ENCODE peak calls at places on chromosomes 13 and 19, in six cellular contexts. C, T, Q, L, Z and J are unnamed samples.

GRCh38 chr13:64274481-64275217 is 2859.0 kb upstream of the PCDH20 start:
- DNase-seq in Q (no peak), T (no peak), C (peak; percentile 60), Z (no peak), L (no peak), J (no peak)

GRCh38 chr19:53961523-53962345 is 1.0 kb upstream of the CACNG8 start:
- DNase-seq in L (no peak), Q (no peak), T (no peak), C (no peak), Z (no peak), J (no peak)

GRCh38 chr19:50580970-50581636 is 12.9 kb upstream of the LRRC4B start:
- DNase-seq in Q (no peak), Z (no peak), T (no peak), L (no peak), C (no peak), J (no peak)

GRCh38 chr19:42131149-42132029 is 857 bp downstream of the POU2F2 start:
- DNase-seq in Q (no peak), C (no peak), T (no peak), L (no peak), Z (no peak), J (no peak)

GRCh38 chr19:46828484-46828883 is 22.2 kb downstream of the AP2S1 start:
- DNase-seq in Q (no peak), Z (no peak), L (no peak), C (no peak), T (no peak), J (no peak)

GRCh38 chr13:33272531-33273124 is 12.9 kb downstream of the STARD13 start:
- DNase-seq in C (no peak), Z (peak; percentile 52), T (no peak), Q (no peak), L (no peak), J (no peak)

GRCh38 chr19:47713046-47714021 is at the start of gene EHD2:
- DNase-seq in T (no peak), Z (no peak), Q (peak; percentile 89), L (no peak), C (peak; percentile 89), J (no peak)

GRCh38 chr13:105342421-105342820 is 1193.0 kb downstream of the EFNB2 start:
- DNase-seq in L (no peak), C (no peak), T (no peak), Z (no peak), Q (no peak), J (no peak)

GRCh38 chr13:32262165-32262564 is 53.0 kb downstream of the ZAR1L start:
- DNase-seq in C (no peak), Z (no peak), L (no peak), T (no peak), Q (no peak), J (no peak)

GRCh38 chr13:28805193-28805819 is 14.8 kb upstream of the MTUS2 start:
- DNase-seq in Q (peak; percentile 96), Z (no peak), C (peak; percentile 48), L (no peak), T (no peak), J (no peak)

GRCh38 chr13:114282143-114282685 is 813 bp downstream of the UPF3A start:
- DNase-seq in Z (peak; percentile 30), C (peak; percentile 56), Q (peak; percentile 61), L (peak; percentile 23), T (no peak), J (peak; percentile 25)

GRCh38 chr19:2077833-2078619 is 18.1 kb downstream of the MOB3A start:
- DNase-seq in L (no peak), Q (no peak), C (no peak), T (no peak), Z (no peak), J (no peak)

GRCh38 chr13:43959291-43959690 is 79.6 kb downstream of the LACC1 start:
- DNase-seq in L (no peak), C (no peak), Q (no peak), Z (no peak), T (no peak), J (no peak)

GRCh38 chr19:30651066-30651465 is 278.9 kb downstream of the ZNF536 start:
- DNase-seq in Q (no peak), C (no peak), T (no peak), Z (no peak), L (no peak), J (no peak)

GRCh38 chr19:29505034-29505824 is 20.6 kb upstream of the VSTM2B start:
- DNase-seq in C (no peak), Z (no peak), Q (no peak), L (no peak), T (no peak), J (no peak)

GRCh38 chr13:50519866-50520265 is 323.6 kb downstream of the DLEU7 start:
- DNase-seq in L (no peak), Z (no peak), C (no peak), Q (no peak), T (no peak), J (no peak)

GRCh38 chr13:111302045-111302722 is 18.3 kb upstream of the TEX29 start:
- DNase-seq in C (no peak), L (no peak), Z (no peak), T (no peak), Q (no peak), J (no peak)

GRCh38 chr13:23644527-23644926 is 74.3 kb downstream of the TNFRSF19 start:
- DNase-seq in Q (no peak), L (no peak), T (no peak), C (no peak), Z (no peak), J (no peak)

GRCh38 chr19:53365899-53366493 is 491 bp downstream of the ZNF525 start:
- DNase-seq in C (peak; percentile 15), Z (peak; percentile 24), Q (no peak), L (no peak), T (no peak), J (no peak)

GRCh38 chr19:52410276-52410675 is 12.6 kb downstream of the ZNF528 start:
- DNase-seq in C (no peak), Q (no peak), Z (no peak), T (no peak), L (no peak), J (no peak)

DNA sequence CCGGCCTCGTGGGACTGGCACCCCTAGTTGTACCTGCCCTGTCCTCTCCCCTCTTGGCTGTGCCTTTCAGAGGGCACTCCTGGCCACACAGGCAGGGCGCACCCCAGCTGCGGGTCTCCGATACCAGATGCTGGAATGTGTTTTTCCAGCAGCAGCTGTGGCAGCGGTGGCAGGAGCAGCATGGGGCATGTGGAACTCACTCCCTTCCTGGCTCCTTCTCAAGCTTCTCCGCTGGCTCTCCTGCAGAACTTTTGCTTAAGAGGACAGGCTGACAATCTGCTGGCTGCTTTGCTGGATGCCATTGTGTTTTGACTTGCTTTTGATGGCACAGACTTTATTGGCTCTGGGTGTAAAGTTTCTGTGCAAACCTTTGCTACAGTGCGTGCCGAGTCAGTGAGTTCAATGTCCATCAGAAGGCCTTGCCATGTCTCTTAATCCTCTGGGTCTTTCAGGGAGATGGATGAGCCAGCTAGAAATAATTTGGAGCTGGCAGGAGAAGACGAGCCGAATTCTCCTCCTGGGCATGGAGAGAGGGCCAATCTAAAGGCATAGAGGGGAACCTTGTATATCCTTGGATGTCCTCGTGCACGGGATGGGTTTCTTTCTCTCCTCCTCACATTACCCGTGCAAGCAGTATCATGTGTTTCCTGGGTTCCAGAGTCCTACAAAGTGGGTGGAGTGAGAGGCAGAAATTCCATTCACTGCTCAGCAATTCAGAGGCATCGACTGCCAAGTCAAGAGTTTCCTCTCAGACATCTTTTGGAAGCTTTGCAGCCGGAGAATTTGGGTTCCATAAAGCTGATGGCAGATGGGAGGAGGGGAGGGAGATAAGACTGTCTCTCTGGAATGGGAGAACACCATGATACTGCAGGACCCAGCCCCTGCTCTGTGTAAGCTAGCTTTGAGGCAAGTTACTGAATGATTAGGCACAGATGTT is 231.2 kb downstream of the FGF9 start:
- DNase-seq in Z (peak; percentile 12), T (no peak), L (no peak), Q (no peak), C (no peak), J (no peak)
- TF ChIP-seq ZNF274 in Z (no peak), T (no peak), L (no peak), Q (no peak), C (no peak), J (no peak)

DNA sequence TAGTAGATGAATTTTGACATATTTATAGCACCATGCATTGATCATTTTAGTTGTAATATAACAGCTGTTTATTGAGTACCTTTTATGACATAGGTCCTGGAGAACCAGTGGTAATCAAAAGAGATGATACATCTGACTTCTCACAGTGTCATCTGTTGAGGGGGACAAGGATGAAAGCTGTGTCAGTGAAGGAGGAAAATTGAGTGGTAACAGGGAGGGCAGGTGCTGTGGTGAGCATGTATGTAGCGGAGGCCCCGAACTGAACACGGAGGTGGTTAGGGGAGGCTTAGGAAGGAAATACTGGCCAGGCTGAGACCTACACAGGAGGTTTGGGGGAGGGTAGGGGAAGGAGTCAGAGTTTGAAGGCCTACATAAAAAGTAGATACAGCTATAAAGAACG is 199.7 kb downstream of the GGACT start:
- DNase-seq in Q (no peak), C (no peak), T (no peak), Z (no peak), L (no peak), J (no peak)
- TF ChIP-seq ZNF274 in Q (no peak), C (no peak), T (no peak), Z (no peak), L (no peak), J (no peak)

DNA sequence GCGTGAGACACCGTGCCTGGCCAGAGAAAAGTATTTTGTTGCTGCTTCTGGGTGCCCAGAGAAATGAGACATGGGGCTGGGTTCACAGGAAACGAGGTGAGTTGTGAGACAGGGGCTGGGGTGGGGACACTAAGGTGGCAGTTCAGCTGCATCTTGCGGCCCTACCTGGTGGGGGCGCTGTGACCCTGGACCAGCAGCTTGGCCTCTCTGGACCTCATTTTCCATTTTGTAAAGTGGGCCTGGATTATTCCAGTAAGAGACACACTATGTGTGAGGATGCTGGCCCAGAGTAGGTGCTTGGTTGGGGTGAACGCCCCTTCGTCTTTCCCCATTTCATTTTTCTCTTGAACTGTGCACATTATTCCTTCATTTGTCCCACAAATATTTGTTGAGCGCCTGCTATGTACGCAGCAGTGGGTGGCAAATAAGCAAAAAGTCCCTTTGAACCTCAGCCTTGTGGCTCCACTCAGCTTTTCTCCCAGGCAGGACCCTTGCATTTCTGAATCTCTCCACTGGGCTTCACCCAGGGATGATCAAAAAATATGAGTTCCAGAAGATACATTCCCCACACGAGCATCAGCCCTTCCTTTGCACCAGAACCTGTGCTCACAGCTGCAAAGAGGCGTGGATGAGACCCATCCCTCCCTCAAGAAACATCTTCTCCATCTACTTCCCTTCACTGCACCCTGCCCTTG is 26.6 kb upstream of the OR10H1 start:
- DNase-seq in L (no peak), C (peak; percentile 53), T (no peak), Q (no peak), Z (no peak), J (no peak)
- TF ChIP-seq ZNF274 in L (no peak), C (no peak), T (no peak), Q (no peak), Z (no peak), J (no peak)

GRCh38 chr19:32350492-32350891 is 5.1 kb downstream of the ZNF507 start:
- DNase-seq in C (no peak), L (no peak), T (no peak), Q (no peak), Z (peak; percentile 84), J (no peak)

GRCh38 chr19:32355309-32355708 is 9.9 kb downstream of the ZNF507 start:
- DNase-seq in C (no peak), L (no peak), Q (no peak), Z (no peak), T (no peak), J (no peak)

GRCh38 chr19:32354345-32354744 is 8.9 kb downstream of the ZNF507 start:
- DNase-seq in L (no peak), Z (no peak), T (no peak), C (no peak), Q (no peak), J (no peak)

GRCh38 chr19:32349724-32350475 is 4.5 kb downstream of the ZNF507 start:
- DNase-seq in Q (no peak), C (no peak), L (no peak), Z (no peak), T (no peak), J (no peak)

GRCh38 chr19:32351807-32352630 is 6.6 kb downstream of the ZNF507 start:
- DNase-seq in C (no peak), T (no peak), L (no peak), Q (no peak), Z (no peak), J (no peak)
- TF ChIP-seq ZNF274 in C (no peak), T (no peak), L (no peak), Q (no peak), Z (no peak), J (no peak)